ENCODE peak calls at places on chromosomes 5 and 9, in four cellular contexts. M is GM13976, I is T-cell, Z is WERI-Rb-1. S is an unnamed sample.

GRCh38 chr5:73419414-73420390 is 28.9 kb downstream of the FOXD1 start:
- DNase-seq in I (no peak), Z (no peak), M (no peak), S (no peak)

GRCh38 chr9:105500108-105500766 is 52.4 kb downstream of the FSD1L start:
- DNase-seq in Z (no peak), M (peak; percentile 64), I (no peak), S (no peak)

GRCh38 chr5:107671742-107672211 is 1.0 kb upstream of the EFNA5 start:
- DNase-seq in I (no peak), M (no peak), Z (peak; percentile 32), S (peak; percentile 6)

GRCh38 chr5:437281-437771 is 5.7 kb upstream of the EXOC3 start:
- DNase-seq in Z (no peak), I (no peak), M (no peak), S (no peak)

GRCh38 chr9:102840356-102840755 is 154.8 kb upstream of the CYLC2 start:
- DNase-seq in Z (no peak), M (no peak), I (no peak), S (no peak)

GRCh38 chr9:93131599-93132286 is 2.3 kb downstream of the NINJ1 start:
- DNase-seq in Z (no peak), M (no peak), I (no peak), S (no peak)

GRCh38 chr5:52989025-52989780 is at the start of gene ITGA2:
- DNase-seq in I (peak; percentile 4), Z (peak; percentile 58), M (peak; percentile 62), S (peak; percentile 35)

GRCh38 chr5:72179816-72180440 is 72.7 kb downstream of the MAP1B start:
- DNase-seq in Z (no peak), M (no peak), I (no peak), S (peak; percentile 62)

GRCh38 chr9:38621434-38622082 is 1.2 kb upstream of the ANKRD18A start:
- DNase-seq in M (peak; percentile 36), I (peak; percentile 41), Z (peak; percentile 28), S (peak; percentile 19)

GRCh38 chr9:109469646-109470358 is 28.3 kb downstream of the PTPN3 start:
- DNase-seq in I (peak; percentile 46), Z (peak; percentile 81), M (peak; percentile 76), S (peak; percentile 94)

GRCh38 chr5:77847814-77848290 is 71.7 kb upstream of the TBCA start:
- DNase-seq in Z (no peak), I (no peak), M (no peak), S (peak; percentile 48)

GRCh38 chr5:112709416-112709815 is 28.3 kb upstream of the APC start:
- DNase-seq in Z (no peak), I (no peak), M (no peak), S (no peak)

GRCh38 chr9:27880640-27881039 is 307.4 kb upstream of the C9orf72 start:
- DNase-seq in I (no peak), Z (no peak), M (no peak), S (no peak)

GRCh38 chr5:150438873-150439546 is 10.5 kb downstream of the RPS14 start:
- DNase-seq in Z (peak; percentile 58), I (no peak), M (no peak), S (no peak)

GRCh38 chr5:88660947-88661869 is 221.8 kb downstream of the MEF2C start:
- DNase-seq in Z (peak; percentile 98), I (no peak), M (peak; percentile 88), S (peak; percentile 97)

GRCh38 chr5:40687316-40687715 is 7.6 kb downstream of the PTGER4 start:
- DNase-seq in Z (no peak), I (peak; percentile 37), M (no peak), S (no peak)

GRCh38 chr5:81855576-81855975 is 104.7 kb upstream of the SSBP2 start:
- DNase-seq in Z (no peak), I (no peak), M (no peak), S (no peak)

GRCh38 chr9:38671748-38672147 is 48.2 kb downstream of the FAM240B start:
- DNase-seq in Z (no peak), I (no peak), M (peak; percentile 63), S (no peak)

GRCh38 chr9:113486327-113486726 is 22.8 kb downstream of the RGS3 start:
- DNase-seq in M (no peak), I (no peak), Z (no peak), S (no peak)

GRCh38 chr5:159209438-159210305 is at the start of gene RNF145:
- DNase-seq in Z (peak; percentile 85), M (peak; percentile 92), I (peak; percentile 94), S (peak; percentile 84)

GRCh38 chr9:82302968-82303655 is 314.5 kb downstream of the SPATA31D1 start:
- DNase-seq in Z (no peak), I (no peak), M (no peak), S (no peak)

GRCh38 chr9:8366161-8366926 is 566.8 kb upstream of the DMAC1 start:
- DNase-seq in M (no peak), I (no peak), Z (no peak), S (no peak)

GRCh38 chr9:126621919-126622735 is 8.4 kb downstream of the LMX1B start:
- DNase-seq in Z (no peak), M (no peak), I (no peak), S (no peak)

GRCh38 chr5:62376064-62376463 is 27.6 kb downstream of the DIMT1 start:
- DNase-seq in I (no peak), M (no peak), Z (no peak), S (no peak)

GRCh38 chr9:116859763-116860162 is 172.7 kb downstream of the TRIM32 start:
- DNase-seq in I (no peak), Z (no peak), M (no peak), S (no peak)

S was measured in Ammon's horn.